ENCODE peak calls at places on chromosomes 13 and 19, in five cellular contexts. Q is A549, S is esophagus muscularis mucosa, J is transverse colon, E is body of pancreas. C is an unnamed sample.

GRCh38 chr13:99545979-99546378 is 44.7 kb downstream of the TM9SF2 start:
- DNase-seq in Q (no peak), S (no peak), J (no peak), E (no peak), C (no peak)

GRCh38 chr19:8525401-8525684 is 11.4 kb upstream of the ZNF414 start:
- DNase-seq in Q (no peak), S (no peak), J (no peak), E (no peak), C (no peak)

GRCh38 chr13:91805605-91806004 is 407.2 kb downstream of the GPC5 start:
- DNase-seq in Q (no peak), S (no peak), J (no peak), E (no peak), C (no peak)

GRCh38 chr13:110047511-110047910 is 259.4 kb downstream of the COL4A1 start:
- DNase-seq in Q (no peak), S (no peak), J (no peak), E (peak), C (no peak)

GRCh38 chr13:21736926-21737325 is 66.1 kb downstream of the FGF9 start:
- DNase-seq in Q (no peak), S (peak), J (no peak), E (no peak), C (no peak)

GRCh38 chr13:112058941-112059340 is 8.0 kb upstream of the SOX1 start:
- DNase-seq in Q (no peak), S (no peak), J (no peak), E (no peak), C (no peak)

GRCh38 chr13:46168341-46168740 is 13.6 kb downstream of the LCP1 start:
- DNase-seq in Q (no peak), S (no peak), J (peak), E (peak), C (no peak)

GRCh38 chr13:113029487-113030258 is 60.7 kb downstream of the MCF2L start:
- DNase-seq in Q (peak), S (no peak), J (peak), E (peak), C (peak)

GRCh38 chr13:52974711-52975110 is 53.9 kb upstream of the OLFM4 start:
- DNase-seq in Q (no peak), S (no peak), J (no peak), E (no peak), C (no peak)

GRCh38 chr19:23101241-23101640 is 15.6 kb upstream of the ZNF730 start:
- DNase-seq in Q (no peak), S (no peak), J (no peak), E (no peak), C (no peak)

DNA sequence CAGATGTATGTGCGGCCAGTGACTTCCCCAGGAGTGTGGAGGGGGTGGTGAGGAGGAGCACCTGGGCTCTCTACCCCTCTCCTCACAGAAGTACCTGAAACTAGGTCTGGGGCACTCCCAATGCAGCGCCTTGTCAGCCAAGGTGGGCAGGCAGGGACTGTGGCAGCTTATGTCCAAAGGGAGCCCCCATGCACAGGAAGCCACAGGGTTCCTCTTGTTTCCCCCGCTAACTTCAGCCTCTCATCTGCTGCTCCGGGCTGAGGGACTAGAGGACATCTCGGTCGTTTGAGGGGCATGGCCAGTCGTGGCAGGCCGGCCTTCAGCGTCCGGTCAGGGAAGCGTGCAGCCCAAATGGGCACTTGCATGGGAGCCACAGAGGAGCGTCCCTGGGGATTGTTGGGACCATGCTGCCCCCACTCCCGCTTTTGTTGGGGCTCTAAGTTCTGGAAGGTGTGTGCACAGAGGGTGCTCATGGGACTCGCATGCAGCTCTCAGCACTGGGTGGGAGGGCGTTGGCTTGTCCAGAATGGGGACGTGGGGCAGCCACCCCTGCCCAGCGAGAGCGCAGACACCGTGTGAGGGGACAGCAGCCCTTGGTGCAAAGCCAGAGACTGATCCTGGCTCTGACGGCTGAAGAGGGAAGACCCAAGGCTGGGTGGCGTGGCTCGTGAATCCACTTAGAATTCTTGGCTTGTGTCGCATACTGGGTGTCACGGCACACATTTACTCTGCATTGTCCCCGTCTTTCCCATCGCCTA is 16.6 kb upstream of the NPAS1 start:
- DNase-seq in Q (no peak), S (no peak), J (no peak), E (no peak), C (no peak)
- TF ChIP-seq POLR2A in Q (no peak), S (no peak), J (no peak), E (no peak), C (no peak)

DNA sequence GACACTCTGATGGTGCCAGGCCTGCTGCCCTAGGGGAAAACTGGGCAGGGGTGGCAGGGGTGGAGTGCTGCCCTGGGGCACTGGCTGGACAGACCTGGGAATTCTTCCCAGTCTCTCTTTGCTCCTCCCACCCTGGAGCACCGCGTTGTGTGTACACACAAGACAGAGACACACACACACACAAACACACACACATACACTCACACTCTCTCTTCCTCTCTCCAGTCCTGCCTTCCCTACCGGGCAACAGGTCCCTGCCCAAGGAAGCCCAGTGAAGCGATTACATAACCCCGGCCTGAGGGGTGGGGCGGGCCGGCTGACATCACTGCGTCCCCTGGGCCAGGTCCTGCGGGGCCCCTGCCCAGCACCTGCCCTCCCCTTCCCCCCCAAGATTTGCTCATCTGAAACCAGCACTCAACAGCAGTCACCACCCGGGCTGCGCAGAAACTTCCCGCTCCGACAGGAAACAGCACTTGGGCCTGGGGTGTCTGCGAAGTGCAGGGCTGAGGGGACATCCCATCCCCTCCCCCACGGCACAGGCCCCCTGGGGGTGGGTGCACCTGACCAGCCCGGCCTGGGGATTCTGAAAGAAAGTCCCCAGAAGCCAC is 1.2 kb downstream of the MKNK2 start:
- DNase-seq in Q (no peak), S (no peak), J (peak), E (peak), C (peak)
- TF ChIP-seq POLR2A in Q (no peak), S (peak), J (peak), E (peak), C (peak)

DNA sequence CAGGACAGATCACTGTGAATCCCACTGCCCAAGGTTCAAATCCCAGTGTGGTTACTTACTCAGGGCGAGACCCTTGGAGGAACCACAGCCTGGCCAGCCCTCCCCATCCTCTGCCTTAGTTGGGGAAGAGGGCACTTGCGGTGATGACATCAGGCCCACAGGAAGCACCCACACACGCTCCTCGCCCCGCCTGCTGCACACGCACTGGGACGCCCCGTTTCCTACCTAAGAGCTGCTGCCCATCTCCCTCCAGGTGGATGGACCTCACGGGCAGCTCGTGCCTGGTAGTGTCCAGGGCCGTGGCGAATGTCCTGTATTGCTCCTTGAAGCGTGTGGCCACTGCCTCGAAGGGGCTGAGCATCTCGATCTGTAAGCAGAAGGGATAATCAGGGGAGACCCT is 19.6 kb downstream of the HAUS8 start:
- DNase-seq in Q (no peak), S (no peak), J (no peak), E (no peak), C (no peak)
- TF ChIP-seq POLR2A in Q (no peak), S (no peak), J (no peak), E (no peak), C (no peak)

GRCh38 chr19:47264629-47265028 is 8.3 kb downstream of the CCDC9 start:
- DNase-seq in Q (no peak), S (no peak), J (no peak), E (no peak), C (no peak)

GRCh38 chr19:47266401-47266885 is 8.2 kb upstream of the INAFM1 start:
- DNase-seq in Q (no peak), S (no peak), J (no peak), E (no peak), C (no peak)

GRCh38 chr19:47258895-47259555 is 2.7 kb downstream of the CCDC9 start:
- DNase-seq in Q (no peak), S (no peak), J (no peak), E (no peak), C (no peak)

GRCh38 chr19:47260476-47260875 is 4.2 kb downstream of the CCDC9 start:
- DNase-seq in Q (no peak), S (no peak), J (no peak), E (no peak), C (no peak)

DNA sequence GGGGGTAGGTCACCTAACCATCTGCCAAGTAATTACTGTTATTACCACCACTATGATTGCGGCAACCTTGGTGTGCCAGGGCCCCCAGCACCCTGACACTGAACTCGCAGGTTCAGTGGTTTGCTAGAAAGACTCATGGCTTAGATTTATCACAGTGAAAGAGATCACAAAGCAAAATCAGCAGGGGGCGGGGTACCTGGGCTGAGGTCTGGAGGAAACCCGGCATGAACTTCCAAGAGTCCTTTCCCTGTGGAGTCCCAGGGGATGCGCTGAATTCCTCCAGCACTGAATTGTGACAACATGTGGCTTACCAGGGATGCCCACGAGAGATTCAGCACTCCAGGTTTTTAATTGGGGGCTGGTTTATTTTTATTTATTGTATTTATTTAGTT is 6.8 kb downstream of the CCDC9 start:
- DNase-seq in Q (no peak), S (no peak), J (no peak), E (no peak), C (no peak)
- TF ChIP-seq POLR2A in Q (no peak), S (no peak), J (no peak), E (no peak), C (no peak)

GRCh38 chr13:66660013-66660804 is 569.9 kb downstream of the PCDH9 start:
- DNase-seq in Q (no peak), S (no peak), J (no peak), E (no peak), C (no peak)
- TF ChIP-seq POLR2A in Q (no peak), S (no peak), J (no peak), E (no peak), C (no peak)

GRCh38 chr13:74134226-74134776 is at the start of gene KLF12:
- DNase-seq in Q (peak), S (peak), J (peak), E (peak), C (peak)
- TF ChIP-seq POLR2A in Q (no peak), S (no peak), J (peak), E (no peak), C (no peak)

GRCh38 chr19:12497032-12497431 is 12.4 kb upstream of the ZNF709 start:
- DNase-seq in Q (no peak), S (no peak), J (no peak), E (no peak), C (no peak)

GRCh38 chr19:12494260-12494860 is 9.7 kb upstream of the ZNF709 start:
- DNase-seq in Q (no peak), S (no peak), J (no peak), E (no peak), C (peak)

GRCh38 chr19:12496480-12496879 is 11.9 kb upstream of the ZNF709 start:
- DNase-seq in Q (no peak), S (no peak), J (no peak), E (no peak), C (no peak)

GRCh38 chr19:12495002-12495802 is 10.6 kb upstream of the ZNF709 start:
- DNase-seq in Q (peak), S (peak), J (peak), E (peak), C (peak)
- TF ChIP-seq POLR2A in Q (no peak), S (peak), J (peak), E (peak), C (peak)

DNA sequence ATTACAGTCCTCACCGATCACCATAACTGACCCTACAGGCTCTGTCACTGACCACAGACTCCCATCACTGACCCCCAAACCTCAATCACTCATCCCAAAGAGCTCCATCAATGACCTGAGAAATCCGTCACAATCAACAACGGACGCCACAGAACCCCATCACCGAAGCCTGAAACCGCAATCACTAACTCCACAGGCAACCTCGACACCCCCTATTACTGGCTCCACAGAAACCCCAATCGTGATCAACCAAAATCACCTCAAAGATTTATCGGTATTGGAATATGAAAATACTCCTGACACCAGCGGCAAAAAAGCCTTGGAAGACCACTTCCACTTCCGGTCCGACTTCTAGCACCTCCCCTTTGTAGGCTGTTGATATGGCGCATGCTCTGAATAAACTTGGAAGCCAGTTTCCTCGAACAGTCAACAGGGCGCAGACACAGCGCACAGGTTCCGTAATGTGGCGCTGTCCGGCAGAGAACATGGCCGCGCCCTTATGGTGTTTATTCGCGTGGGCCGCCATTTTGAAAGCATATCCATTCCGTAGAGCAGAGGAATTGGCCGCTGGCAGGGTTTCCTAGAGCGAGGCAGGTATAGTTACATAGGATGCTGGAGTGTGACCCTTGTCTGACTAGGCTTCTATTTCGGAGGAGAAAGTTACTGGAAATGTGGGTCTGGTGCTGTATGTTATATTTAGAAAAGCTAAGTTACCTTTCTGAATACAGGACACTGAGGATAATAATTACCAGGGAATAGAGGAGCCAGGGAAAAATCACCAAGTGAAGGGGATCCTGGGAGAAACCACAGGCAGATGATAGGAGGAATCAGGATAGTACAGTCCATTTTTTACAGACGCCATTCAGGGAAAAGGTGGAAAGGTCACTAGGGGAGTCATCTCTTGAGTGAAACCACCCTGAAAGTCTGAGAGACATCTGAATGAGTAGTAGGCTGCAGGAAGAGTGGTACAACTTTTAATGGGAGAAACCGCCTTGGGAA is at the start of gene ZNF585A:
- DNase-seq in Q (peak), S (peak), J (peak), E (peak), C (peak)
- TF ChIP-seq POLR2A in Q (no peak), S (no peak), J (no peak), E (no peak), C (peak)